ENCODE peak calls at places on chromosomes 16 and 17, in six cellular contexts. H, V, M, F, N and T are unnamed samples. For H3K4me1, H3K36me3 and H3K27me3, the result is how much of the 10 kb centered on the place peaks cover.

GRCh38 chr16:83799336-83799735 is 8.4 kb upstream of the HSBP1 start:
- DNase-seq in H (no peak), V (no peak), M (no peak), F (no peak), N (no peak), T (no peak)

GRCh38 chr17:33273743-33274410 is 19.2 kb downstream of the ASIC2 start:
- DNase-seq in H (no peak), V (no peak), M (no peak), F (no peak), N (no peak), T (no peak)

GRCh38 chr17:69062860-69063621 is 2.3 kb upstream of the ABCA9 start:
- DNase-seq in H (no peak), V (no peak), M (no peak), F (no peak), N (no peak), T (no peak)

GRCh38 chr17:48542114-48542955 is 2.6 kb downstream of the HOXB2 start:
- DNase-seq in H (no peak), V (no peak), M (no peak), F (no peak), N (no peak), T (no peak)

GRCh38 chr17:57905875-57906455 is 49.2 kb downstream of the CUEDC1 start:
- DNase-seq in H (no peak), V (no peak), M (no peak), F (no peak), N (no peak), T (no peak)

GRCh38 chr16:48353565-48354163 is 31.5 kb downstream of the SIAH1 start:
- DNase-seq in H (peak), V (peak), M (no peak), F (no peak), N (no peak), T (peak)

GRCh38 chr17:64128787-64129514 is 993 bp downstream of the ERN1 start:
- DNase-seq in H (peak), V (peak), M (no peak), F (no peak), N (no peak), T (no peak)

GRCh38 chr17:39625198-39625769 is 1.5 kb upstream of the PPP1R1B start:
- DNase-seq in H (no peak), V (peak), M (no peak), F (no peak), N (no peak), T (no peak)

GRCh38 chr16:49910761-49911160 is 54.8 kb upstream of the ZNF423 start:
- DNase-seq in H (no peak), V (no peak), M (no peak), F (no peak), N (no peak), T (no peak)

GRCh38 chr16:6633441-6633840 is 699.2 kb upstream of the RBFOX1 start:
- DNase-seq in H (no peak), V (no peak), M (no peak), F (no peak), N (no peak), T (no peak)

GRCh38 chr16:77585379-77585778 is 136.9 kb upstream of the NUDT7 start:
- DNase-seq in H (no peak), V (no peak), M (no peak), F (no peak), N (no peak), T (no peak)

GRCh38 chr16:69532761-69533459 is 32.9 kb upstream of the NFAT5 start:
- DNase-seq in H (no peak), V (no peak), M (no peak), F (no peak), N (no peak), T (no peak)

GRCh38 chr17:41451154-41451728 is 10.5 kb upstream of the KRT38 start:
- DNase-seq in H (no peak), V (no peak), M (no peak), F (no peak), N (no peak), T (no peak)

GRCh38 chr16:3949287-3949686 is 68.8 kb upstream of the CREBBP start:
- DNase-seq in H (no peak), V (no peak), M (no peak), F (no peak), N (no peak), T (no peak)

GRCh38 chr17:6166492-6167179 is 96.5 kb downstream of the WSCD1 start:
- DNase-seq in H (no peak), V (no peak), M (no peak), F (no peak), N (no peak), T (no peak)

GRCh38 chr17:78884148-78884870 is 18.7 kb downstream of the CEP295NL start:
- DNase-seq in H (peak), V (no peak), M (no peak), F (no peak), N (no peak), T (no peak)

GRCh38 chr17:17140590-17140980 is 65.5 kb downstream of the PLD6 start:
- DNase-seq in H (peak), V (no peak), M (peak), F (no peak), N (no peak), T (no peak)

GRCh38 chr17:27315322-27315721 is 21.4 kb downstream of the WSB1 start:
- DNase-seq in H (no peak), V (peak), M (no peak), F (peak), N (peak), T (no peak)

GRCh38 chr17:81445642-81446500 is 50.6 kb downstream of the BAHCC1 start:
- DNase-seq in H (no peak), V (no peak), M (no peak), F (no peak), N (no peak), T (no peak)

GRCh38 chr16:69725480-69726312 is 664 bp downstream of the NQO1 start:
- DNase-seq in H (no peak), V (no peak), M (no peak), F (no peak), N (no peak), T (peak)

GRCh38 chr17:56478836-56479447 is 114.6 kb upstream of the NOG start:
- DNase-seq in H (peak), V (peak), M (no peak), F (no peak), N (no peak), T (no peak)

GRCh38 chr16:77863250-77863649 is 74.9 kb downstream of the VAT1L start:
- DNase-seq in H (no peak), V (peak), M (no peak), F (no peak), N (no peak), T (no peak)

GRCh38 chr17:17781591-17782424 is 55.0 kb downstream of the SREBF1 start:
- DNase-seq in H (peak), V (peak), M (peak), F (no peak), N (no peak), T (no peak)

GRCh38 chr17:7192271-7192937 is 13.2 kb upstream of the ASGR1 start:
- DNase-seq in H (no peak), V (no peak), M (no peak), F (no peak), N (no peak), T (no peak)

GRCh38 chr17:51347851-51348584 is 87.7 kb downstream of the UTP18 start:
- DNase-seq in H (no peak), V (no peak), M (no peak), F (no peak), N (no peak), T (no peak)

GRCh38 chr17:80012751-80013741 is 22.6 kb downstream of the TBC1D16 start:
- DNase-seq in H (no peak), V (no peak), M (peak), F (no peak), N (no peak), T (peak)

GRCh38 chr17:48024149-48025039 is 13.2 kb downstream of the COPZ2 start:
- DNase-seq in H (peak), V (peak), M (peak), F (no peak), N (no peak), T (peak)

DNA sequence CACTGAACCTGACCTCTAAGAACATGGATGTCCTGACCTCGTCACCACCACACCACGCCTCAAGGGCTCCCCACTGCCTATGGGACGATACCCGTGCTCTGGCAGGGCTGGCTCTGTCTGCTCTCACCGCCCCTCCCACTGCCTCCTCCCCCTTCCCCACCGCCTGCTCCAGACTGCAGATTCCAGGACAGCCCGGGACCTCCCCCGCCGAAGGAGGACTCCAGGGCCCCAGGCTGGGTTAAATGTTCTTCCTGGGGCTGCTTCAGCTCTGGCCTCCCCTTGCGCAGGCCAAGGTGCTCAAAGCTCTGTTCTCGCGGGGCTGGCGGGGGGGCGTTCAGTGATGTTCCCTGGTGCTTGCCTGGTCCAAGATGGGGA is 3.1 kb downstream of the NPW start:
- DNase-seq in H (peak), V (no peak), M (peak), F (no peak), N (no peak), T (no peak)
- H3K4me1 ChIP-seq in H (under half), V (under half), M (under half), F (half or more), N (under half), T (under half)

DNA sequence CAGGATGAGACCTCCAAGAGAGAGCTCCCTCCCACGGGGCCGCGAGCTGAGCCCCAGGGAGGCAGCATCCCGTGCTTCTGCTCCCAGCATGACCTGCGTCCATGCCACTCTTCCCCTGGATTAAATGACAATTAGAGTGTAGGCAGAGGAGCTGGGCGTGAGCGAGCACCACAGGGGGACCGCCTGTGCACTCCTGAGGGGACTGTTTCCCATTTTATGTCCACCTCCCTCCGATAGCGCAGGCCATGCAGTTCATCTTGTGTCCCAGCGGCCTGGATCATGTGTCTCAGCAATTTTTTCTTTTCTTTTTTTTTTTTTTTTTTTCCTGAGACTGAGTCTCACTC is 5.8 kb upstream of the IL17C start:
- DNase-seq in H (no peak), V (no peak), M (no peak), F (no peak), N (no peak), T (no peak)
- H3K36me3 ChIP-seq in H (under half), V (under half), M (under half), F (half or more), N (under half), T (under half)

GRCh38 chr17:9001539-9001938 is 19.8 kb upstream of the NTN1 start:
- DNase-seq in H (no peak), V (no peak), M (no peak), F (no peak), N (no peak), T (no peak)
- H3K27me3 ChIP-seq in H (under half), V (under half), M (under half), F (under half), N (under half), T (half or more)

GRCh38 chr16:84836967-84837366 is 17.2 kb downstream of the CRISPLD2 start:
- DNase-seq in H (no peak), V (no peak), M (no peak), F (no peak), N (no peak), T (no peak)

GRCh38 chr16:84838383-84838948 is 18.7 kb downstream of the CRISPLD2 start:
- DNase-seq in H (no peak), V (no peak), M (no peak), F (no peak), N (no peak), T (no peak)

GRCh38 chr16:84840687-84841627 is 21.2 kb downstream of the CRISPLD2 start:
- DNase-seq in H (no peak), V (no peak), M (no peak), F (no peak), N (no peak), T (no peak)

GRCh38 chr16:84839956-84840355 is 20.2 kb downstream of the CRISPLD2 start:
- DNase-seq in H (peak), V (no peak), M (no peak), F (no peak), N (no peak), T (no peak)

GRCh38 chr16:84839054-84839453 is 19.3 kb downstream of the CRISPLD2 start:
- DNase-seq in H (no peak), V (no peak), M (no peak), F (no peak), N (no peak), T (no peak)
- H3K4me1 ChIP-seq in H (under half), V (under half), M (under half), F (half or more), N (under half), T (under half)

DNA sequence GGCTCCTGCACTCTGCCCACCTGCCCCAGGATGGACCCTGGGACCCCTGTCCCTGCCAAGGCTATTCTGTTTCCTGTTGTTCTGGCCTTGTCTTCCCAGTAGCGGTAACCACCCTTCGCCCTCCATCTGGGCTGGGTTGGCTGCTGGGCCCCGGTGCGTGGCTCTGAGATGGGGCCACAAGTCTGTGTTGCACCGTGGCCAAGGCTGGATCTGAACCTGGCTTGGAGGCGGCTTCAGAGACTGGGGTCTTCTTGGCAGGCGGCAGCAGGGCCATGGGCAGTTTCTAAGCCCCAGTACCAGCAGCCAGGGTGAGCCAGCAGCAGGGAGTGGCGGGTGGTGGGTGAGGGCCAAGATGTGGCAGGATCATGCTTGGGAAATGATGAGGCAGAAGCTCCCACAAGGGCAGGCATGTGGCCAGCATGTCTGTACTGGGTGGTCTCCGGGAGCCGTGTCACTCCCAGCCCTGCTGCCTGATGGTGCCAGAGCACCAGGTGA is 12.6 kb downstream of the MAP2K3 start:
- DNase-seq in H (no peak), V (no peak), M (peak), F (no peak), N (no peak), T (no peak)
- H3K36me3 ChIP-seq in H (under half), V (under half), M (under half), F (under half), N (under half), T (under half)

DNA sequence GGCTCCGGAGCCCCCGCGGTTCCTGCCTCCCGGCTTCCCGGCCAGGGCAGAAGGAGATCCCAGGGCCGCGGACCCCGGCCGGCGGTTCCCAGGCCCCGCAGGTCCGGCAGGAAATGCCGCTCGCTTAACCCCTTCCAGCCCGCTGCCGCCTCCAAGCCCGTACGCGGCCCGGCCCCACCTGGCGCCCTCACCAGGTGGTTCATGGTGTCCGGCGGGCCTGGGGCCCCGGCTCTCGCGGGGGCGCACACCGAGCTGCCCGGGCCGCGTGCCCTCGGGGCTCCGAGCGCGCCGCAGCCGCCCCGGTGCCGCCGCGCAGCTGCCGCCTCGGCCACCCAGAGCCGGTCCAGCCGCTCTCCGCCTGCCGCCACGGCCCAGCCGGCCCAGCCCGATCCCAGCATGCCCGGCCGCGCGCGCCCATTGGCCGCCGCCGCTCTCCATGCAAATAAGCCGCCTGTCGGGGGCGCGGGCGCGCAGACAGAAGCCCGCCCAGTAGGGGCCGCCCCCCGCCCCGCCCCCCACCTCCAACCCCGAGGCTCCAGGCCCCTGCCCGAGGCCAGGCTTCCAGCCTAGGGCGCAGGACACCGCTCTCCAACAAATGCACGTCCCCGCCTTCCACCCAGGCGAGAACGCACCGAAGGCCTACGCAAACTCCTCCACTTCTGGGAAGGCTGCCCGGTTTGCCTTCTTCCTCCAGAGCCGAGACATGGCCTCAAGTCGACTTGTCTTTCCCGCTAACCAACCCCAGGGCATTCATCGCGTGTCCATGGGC is at the start of gene BCAR1:
- DNase-seq in H (peak), V (peak), M (peak), F (peak), N (no peak), T (peak)
- H3K27me3 ChIP-seq in H (under half), V (under half), M (under half), F (under half), N (under half), T (half or more)

DNA sequence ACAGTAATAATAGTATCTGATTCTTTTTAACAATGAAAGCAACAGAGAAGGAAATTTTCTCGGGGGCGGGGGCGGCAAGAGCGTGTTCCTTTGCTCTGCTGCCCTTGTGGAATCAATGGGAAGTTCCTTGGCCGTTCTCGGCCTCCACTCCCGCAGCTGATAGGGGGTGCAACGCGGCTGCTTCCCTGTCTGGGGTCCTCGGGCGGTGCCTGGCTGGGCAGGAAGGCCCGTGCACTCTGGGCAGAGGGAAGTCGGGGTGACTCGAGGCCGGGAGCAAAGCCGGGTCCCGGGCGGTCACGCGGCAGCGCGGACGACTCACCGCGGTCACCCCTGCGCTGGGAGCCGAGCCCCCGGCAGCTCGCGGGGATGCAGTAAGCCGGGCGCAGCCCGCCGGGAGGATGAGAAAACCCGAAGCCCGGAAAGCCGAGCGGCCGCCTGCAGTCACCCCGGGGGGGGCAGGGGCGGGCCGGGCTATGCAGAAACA is 2.5 kb downstream of the TUBB3 start:
- DNase-seq in H (peak), V (no peak), M (no peak), F (no peak), N (no peak), T (no peak)
- H3K4me1 ChIP-seq in H (under half), V (under half), M (under half), F (half or more), N (under half), T (half or more)